ENCODE peak calls at places on chromosome 2, in eight cellular contexts. Y is fibroblast of lung, N is adrenal gland, F is spleen, I is WERI-Rb-1, K is tibial nerve, H is fibroblast of mammary gland, E is AG10803. W is an unnamed sample.

GRCh38 chr2:223642496-223642895 is 40.3 kb upstream of the SCG2 start:
- DNase-seq in Y (no peak), N (no peak), F (no peak), I (no peak), K (no peak), H (peak; percentile 31), E (peak; percentile 9), W (peak; percentile 69)

GRCh38 chr2:31038385-31038784 is 99.9 kb downstream of the GALNT14 start:
- DNase-seq in Y (no peak), N (no peak), F (no peak), I (peak; percentile 54), K (no peak), H (no peak), E (no peak), W (no peak)

GRCh38 chr2:155517362-155517761 is 815.2 kb downstream of the NR4A2 start:
- DNase-seq in Y (no peak), N (no peak), F (no peak), I (no peak), K (no peak), H (no peak), E (no peak), W (no peak)

GRCh38 chr2:223580951-223581350 is 21.2 kb downstream of the SCG2 start:
- DNase-seq in Y (peak; percentile 83), N (no peak), F (no peak), I (no peak), K (no peak), H (peak; percentile 78), E (peak; percentile 63), W (peak; percentile 75)

GRCh38 chr2:25332571-25332970 is 9.2 kb downstream of the DNMT3A start:
- DNase-seq in Y (no peak), N (peak; percentile 82), F (peak; percentile 62), I (no peak), K (no peak), H (no peak), E (no peak), W (no peak)

GRCh38 chr2:56382466-56382865 is 198.7 kb downstream of the CCDC85A start:
- DNase-seq in Y (no peak), N (no peak), F (no peak), I (no peak), K (no peak), H (no peak), E (no peak), W (no peak)

GRCh38 chr2:98503481-98504096 is 58.9 kb downstream of the INPP4A start:
- DNase-seq in Y (peak; percentile 16), N (peak; percentile 42), F (no peak), I (no peak), K (no peak), H (peak; percentile 29), E (peak; percentile 21), W (no peak)

GRCh38 chr2:72983500-72984039 is 66.3 kb downstream of the EMX1 start:
- DNase-seq in Y (no peak), N (no peak), F (peak; percentile 71), I (no peak), K (no peak), H (no peak), E (no peak), W (no peak)

GRCh38 chr2:16218651-16219050 is 278.3 kb downstream of the MYCN start:
- DNase-seq in Y (no peak), N (peak; percentile 64), F (no peak), I (peak; percentile 78), K (no peak), H (no peak), E (no peak), W (no peak)
- TF ChIP-seq CTCF in Y (no peak), N (peak; percentile 33), F (peak; percentile 25), I (peak; percentile 84), K (no peak), H (no peak), E (no peak), W (no peak)

DNA sequence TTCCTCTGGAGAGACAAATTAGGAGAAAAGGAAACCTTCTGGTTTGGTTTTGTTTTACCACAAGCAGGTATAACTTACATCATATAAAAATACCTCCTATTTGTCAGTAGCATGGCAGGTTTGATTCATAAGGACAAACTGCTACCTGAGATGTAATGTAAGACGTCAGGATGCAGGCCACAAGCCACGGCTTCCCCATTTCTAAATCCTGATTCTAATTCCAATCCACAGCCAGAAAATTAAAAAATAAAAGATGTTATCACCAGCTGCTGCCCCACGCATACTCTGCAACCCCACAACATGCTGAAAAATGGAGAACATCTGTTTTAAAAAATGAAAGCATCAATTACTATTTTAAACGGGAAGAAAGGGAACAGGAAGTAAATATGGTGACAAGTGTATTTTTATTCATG is 197.6 kb downstream of the BCL11A start:
- DNase-seq in Y (no peak), N (no peak), F (no peak), I (no peak), K (no peak), H (no peak), E (no peak), W (no peak)
- H3K4me3 ChIP-seq in Y (no peak overlapping the region), N (no peak overlapping the region), F (no peak overlapping the region), I (no peak overlapping the region), K (no peak overlapping the region), H (no peak overlapping the region), E (no peak overlapping the region), W (no peak overlapping the region)

GRCh38 chr2:96107883-96108551 is 8.4 kb downstream of the ADRA2B start:
- DNase-seq in Y (no peak), N (no peak), F (peak; percentile 33), I (peak; percentile 6), K (no peak), H (no peak), E (no peak), W (no peak)
- TF ChIP-seq CTCF in Y (no peak), N (no peak), F (no peak), I (no peak), K (no peak), H (no peak), E (no peak), W (no peak)

DNA sequence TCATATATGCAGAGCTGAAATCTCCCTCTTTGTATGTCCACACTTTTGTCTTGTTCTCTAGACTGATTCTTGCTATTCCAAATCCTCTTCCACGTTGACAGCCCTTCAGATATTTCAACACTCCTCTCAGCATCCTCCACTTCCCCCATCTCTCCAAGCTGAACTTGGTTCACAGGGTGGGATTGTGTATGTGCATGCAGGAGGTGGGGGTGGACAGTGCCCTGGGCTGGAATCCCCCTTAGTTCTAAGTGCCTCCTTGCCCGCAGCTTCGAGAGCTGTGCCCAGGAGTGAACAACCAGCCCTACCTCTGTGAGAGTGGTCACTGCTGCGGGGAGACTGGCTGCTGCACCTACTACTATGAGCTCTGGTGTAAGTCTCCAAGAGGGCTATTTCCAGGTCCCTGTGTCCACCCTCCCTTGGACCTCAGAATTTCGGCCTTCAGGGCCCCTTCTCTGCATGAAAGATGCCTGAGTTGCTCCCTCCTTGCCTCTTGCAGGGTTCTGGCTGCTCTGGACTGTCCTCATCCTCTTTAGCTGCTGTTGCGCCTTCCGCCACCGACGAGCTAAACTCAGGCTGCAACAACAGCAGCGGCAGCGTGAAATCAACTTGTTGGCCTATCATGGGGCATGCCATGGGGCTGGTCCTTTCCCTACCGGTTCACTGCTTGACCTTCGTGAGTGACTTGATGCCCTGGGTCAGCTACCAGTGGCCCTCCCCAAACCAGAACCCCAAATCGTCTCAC is 1.3 kb downstream of the WBP1 start:
- DNase-seq in Y (no peak), N (no peak), F (peak; percentile 71), I (no peak), K (no peak), H (no peak), E (no peak), W (no peak)
- H3K4me3 ChIP-seq in Y (peak overlapping the region; percentile 81), N (no peak overlapping the region), F (peak overlapping the region; percentile 77), I (no peak overlapping the region), K (no peak overlapping the region), H (peak overlapping the region; percentile 16), E (peak overlapping the region; percentile 96), W (peak overlapping the region; percentile 97)

DNA sequence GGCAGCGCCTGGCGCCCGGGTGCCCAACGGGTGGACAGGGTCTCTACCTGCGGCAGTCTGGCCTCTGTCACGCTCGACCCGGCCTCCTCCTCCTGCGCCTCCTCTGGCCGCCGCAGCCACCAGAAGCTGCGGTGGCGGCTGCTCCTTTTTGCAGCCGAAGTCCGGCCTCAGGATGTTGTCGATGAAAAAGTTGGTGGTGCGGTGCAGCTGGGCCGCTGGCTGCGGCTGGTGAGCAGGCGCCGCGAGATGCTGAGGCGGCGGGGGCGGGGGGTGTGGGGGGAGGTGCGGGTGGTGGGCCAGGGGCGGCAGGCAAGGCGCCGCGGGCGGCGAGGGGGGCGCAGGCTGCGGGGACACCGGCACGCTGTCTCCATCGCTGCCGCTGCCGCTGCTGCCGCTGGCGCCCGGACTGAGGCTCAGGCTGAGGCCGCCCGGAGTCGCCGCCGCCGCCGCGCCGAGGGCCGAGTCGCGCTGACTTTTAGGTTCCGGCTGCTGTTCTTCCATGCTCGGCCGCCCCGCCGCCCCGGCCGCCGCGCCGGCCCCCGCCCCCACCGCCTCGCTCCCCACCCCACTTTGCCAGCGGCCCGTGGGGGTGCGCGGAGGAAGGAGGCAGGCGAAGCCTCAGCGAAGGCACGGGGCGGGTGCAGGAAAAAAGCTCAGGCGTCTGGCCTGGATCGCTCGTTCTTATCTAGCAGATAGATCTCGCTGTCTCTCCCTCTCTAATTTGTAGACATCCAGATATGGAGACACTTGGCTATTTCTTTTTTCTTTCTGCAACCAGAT is 591 bp downstream of the EN1 start:
- DNase-seq in Y (no peak), N (no peak), F (no peak), I (no peak), K (no peak), H (peak; percentile 53), E (peak; percentile 60), W (no peak)
- TF ChIP-seq CTCF in Y (no peak), N (no peak), F (no peak), I (no peak), K (no peak), H (no peak), E (no peak), W (no peak)

DNA sequence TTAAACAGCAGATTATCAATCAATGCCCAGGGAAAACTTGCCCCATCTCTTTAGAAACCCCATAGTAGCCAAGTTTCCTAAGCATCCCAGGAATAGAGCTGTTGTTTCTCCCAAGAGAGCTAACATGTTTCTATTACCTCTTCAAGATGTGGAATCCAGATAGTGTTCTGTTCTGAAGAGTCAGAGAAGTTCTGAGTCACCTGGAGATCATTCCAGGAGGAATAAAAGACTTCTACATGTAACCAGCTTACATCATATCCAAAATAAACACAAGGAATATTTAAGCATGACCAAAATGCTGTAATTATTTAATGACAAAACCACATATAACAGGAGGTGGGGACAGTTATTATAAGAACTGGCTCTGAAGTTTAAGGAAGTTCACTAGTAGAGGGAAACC is 51.0 kb upstream of the GORASP2 start:
- DNase-seq in Y (peak; percentile 82), N (no peak), F (no peak), I (no peak), K (no peak), H (peak; percentile 19), E (no peak), W (no peak)
- H3K4me3 ChIP-seq in Y (no peak overlapping the region), N (no peak overlapping the region), F (no peak overlapping the region), I (no peak overlapping the region), K (no peak overlapping the region), H (no peak overlapping the region), E (no peak overlapping the region), W (no peak overlapping the region)

W was measured in foreskin fibroblast.